ENCODE peak calls at places on chromosome 3, in five cellular contexts. V is activated CD8-positive, alpha-beta T cell treated with anti-CD3 and anti-CD28 coated beads for 36 hours; P is AG09309; E is AG04450; H is sigmoid colon. S is an unnamed sample.

GRCh38 chr3:115469649-115470048 is 153.7 kb upstream of the GAP43 start:
- DNase-seq in V (no peak), P (no peak), E (no peak), H (no peak), S (no peak)

GRCh38 chr3:197001106-197001971 is 28.3 kb downstream of the MELTF start:
- DNase-seq in V (no peak), P (no peak), E (no peak), H (peak), S (no peak)

GRCh38 chr3:18425641-18426403 is 683 bp upstream of the SATB1 start:
- DNase-seq in V (peak), P (no peak), E (no peak), H (peak), S (peak)

GRCh38 chr3:188631291-188632010 is 477.5 kb downstream of the LPP start:
- DNase-seq in V (no peak), P (peak), E (peak), H (no peak), S (no peak)

GRCh38 chr3:27165348-27165747 is 203.8 kb downstream of the NEK10 start:
- DNase-seq in V (no peak), P (peak), E (peak), H (no peak), S (no peak)

GRCh38 chr3:108404409-108404808 is 106.0 kb downstream of the MYH15 start:
- DNase-seq in V (no peak), P (no peak), E (no peak), H (no peak), S (no peak)

GRCh38 chr3:145094355-145094941 is 1066.5 kb downstream of the PLOD2 start:
- DNase-seq in V (no peak), P (peak), E (peak), H (no peak), S (no peak)

GRCh38 chr3:16842710-16843270 is 42.0 kb upstream of the PLCL2 start:
- DNase-seq in V (peak), P (no peak), E (no peak), H (no peak), S (no peak)

GRCh38 chr3:143480306-143480852 is 360.8 kb downstream of the CHST2 start:
- DNase-seq in V (no peak), P (peak), E (no peak), H (no peak), S (no peak)

GRCh38 chr3:51671090-51672082 is at the start of gene TEX264:
- DNase-seq in V (peak), P (peak), E (no peak), H (peak), S (peak)

GRCh38 chr3:185470323-185470722 is 28.5 kb downstream of the TMEM41A start:
- DNase-seq in V (no peak), P (no peak), E (no peak), H (no peak), S (no peak)

GRCh38 chr3:33030802-33031201 is 66.1 kb downstream of the GLB1 start:
- DNase-seq in V (peak), P (no peak), E (no peak), H (no peak), S (no peak)

GRCh38 chr3:149095487-149095886 is 9.2 kb upstream of the HLTF start:
- DNase-seq in V (no peak), P (no peak), E (no peak), H (no peak), S (no peak)

GRCh38 chr3:14601692-14602005 is 49.9 kb upstream of the CCDC174 start:
- DNase-seq in V (no peak), P (no peak), E (no peak), H (no peak), S (no peak)

GRCh38 chr3:14600075-14600474 is 51.5 kb upstream of the CCDC174 start:
- DNase-seq in V (no peak), P (no peak), E (no peak), H (no peak), S (no peak)

GRCh38 chr3:14602804-14603644 is 48.5 kb upstream of the CCDC174 start:
- DNase-seq in V (no peak), P (no peak), E (no peak), H (no peak), S (peak)

GRCh38 chr3:14600856-14601610 is 50.5 kb upstream of the CCDC174 start:
- DNase-seq in V (no peak), P (no peak), E (no peak), H (no peak), S (no peak)

DNA sequence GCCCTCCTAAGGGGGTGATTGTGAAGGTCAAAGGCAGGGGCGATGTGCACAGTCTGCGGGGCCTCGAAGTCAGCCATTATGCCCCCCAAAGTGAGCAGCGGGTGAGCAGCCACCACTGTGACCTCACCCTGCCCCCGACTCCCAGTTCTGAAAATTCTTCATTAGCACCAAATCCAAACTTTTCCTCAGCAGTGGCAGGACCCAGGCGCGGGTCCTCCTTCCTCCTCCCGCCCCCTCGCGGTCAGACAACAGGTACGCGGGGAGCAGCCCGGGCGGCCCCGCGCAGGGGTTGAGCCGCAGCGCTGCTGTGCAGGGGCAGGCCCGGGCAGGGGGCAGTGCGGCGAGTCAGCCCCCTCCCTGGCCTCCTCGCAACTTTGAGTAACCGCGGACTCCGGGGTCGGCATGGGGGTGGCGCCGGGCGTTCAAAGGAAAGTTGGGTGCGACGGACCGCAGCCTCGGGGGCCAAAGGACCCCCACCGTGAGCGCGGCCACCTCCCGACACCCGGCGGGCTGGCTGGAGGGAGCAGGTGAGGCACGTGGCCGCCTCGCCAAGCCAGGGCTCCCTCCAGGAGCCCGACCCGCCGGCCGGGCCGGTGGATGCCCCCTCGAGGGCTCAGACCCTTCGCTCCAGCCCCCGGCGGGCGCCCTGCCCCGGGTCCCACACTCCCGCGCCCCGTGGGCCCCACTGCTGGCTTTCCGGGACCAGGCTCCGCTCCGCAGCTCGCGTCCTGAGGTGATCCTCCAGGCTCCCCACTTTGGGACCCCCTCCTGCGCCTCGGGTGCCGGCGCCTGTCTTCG is 49.4 kb upstream of the CCDC174 start:
- DNase-seq in V (no peak), P (no peak), E (no peak), H (no peak), S (peak)
- TF ChIP-seq CTCF in V (peak), P (no peak), E (peak), H (no peak), S (peak)

DNA sequence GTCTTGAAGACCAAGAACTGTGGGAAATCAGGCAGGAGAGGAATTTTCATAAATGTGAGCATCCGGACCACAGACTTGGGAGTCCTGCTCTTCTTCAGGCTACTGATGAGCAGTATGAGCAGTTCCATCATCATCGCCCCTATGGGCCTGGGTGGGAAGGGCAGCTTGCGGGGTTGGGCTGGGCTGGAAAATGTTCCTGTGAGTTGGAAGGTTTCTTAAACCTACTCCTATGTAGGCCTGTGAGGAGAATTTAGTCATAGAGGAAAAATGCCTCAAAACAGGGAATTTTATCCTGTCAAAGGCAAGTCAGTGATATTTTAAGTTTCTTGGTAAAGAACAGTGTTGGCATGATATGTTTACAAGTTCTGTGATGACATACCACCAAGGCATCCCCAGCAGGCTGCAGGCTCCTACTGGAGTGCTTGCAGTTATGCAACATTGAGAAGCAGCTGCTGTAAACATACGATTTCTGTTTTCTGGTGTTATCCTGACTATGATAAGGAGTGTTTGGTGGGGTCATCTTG is 10.3 kb downstream of the MASP1 start:
- DNase-seq in V (no peak), P (peak), E (peak), H (no peak), S (no peak)
- TF ChIP-seq CTCF in V (no peak), P (peak), E (peak), H (no peak), S (no peak)

GRCh38 chr3:52880474-52880873 is 16.9 kb downstream of the STIMATE start:
- DNase-seq in V (no peak), P (no peak), E (no peak), H (no peak), S (no peak)

GRCh38 chr3:52877085-52877484 is 20.3 kb downstream of the STIMATE start:
- DNase-seq in V (no peak), P (no peak), E (no peak), H (no peak), S (no peak)

GRCh38 chr3:52880047-52880446 is 17.3 kb downstream of the STIMATE start:
- DNase-seq in V (no peak), P (no peak), E (no peak), H (no peak), S (no peak)

GRCh38 chr3:52879581-52879980 is 17.8 kb downstream of the STIMATE start:
- DNase-seq in V (no peak), P (no peak), E (no peak), H (no peak), S (no peak)

DNA sequence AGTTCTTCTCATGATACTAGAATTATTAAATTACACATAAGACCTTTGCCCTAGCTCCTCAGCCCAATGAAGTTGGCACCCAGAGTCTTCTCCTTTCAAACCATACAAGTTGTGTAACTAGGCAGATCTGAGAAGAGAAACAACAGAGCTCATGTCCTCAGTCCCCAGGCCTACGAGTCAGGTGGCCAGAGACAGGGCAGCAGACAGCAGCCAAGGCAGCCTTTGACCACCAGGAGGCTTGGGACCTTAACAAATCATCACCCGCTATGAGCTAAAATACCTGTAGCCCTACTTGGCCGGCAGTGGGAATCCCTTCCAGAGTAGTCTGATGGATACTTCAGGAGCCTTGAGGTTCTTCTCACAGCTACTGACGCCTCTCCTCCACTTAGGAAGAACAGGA is 18.3 kb downstream of the STIMATE start:
- DNase-seq in V (no peak), P (no peak), E (no peak), H (no peak), S (no peak)
- TF ChIP-seq CTCF in V (no peak), P (no peak), E (no peak), H (no peak), S (peak)

GRCh38 chr3:46932455-46933225 is 43.9 kb downstream of the CCDC12 start:
- DNase-seq in V (no peak), P (no peak), E (no peak), H (peak), S (no peak)
- TF ChIP-seq CTCF in V (no peak), P (no peak), E (no peak), H (no peak), S (no peak)

DNA sequence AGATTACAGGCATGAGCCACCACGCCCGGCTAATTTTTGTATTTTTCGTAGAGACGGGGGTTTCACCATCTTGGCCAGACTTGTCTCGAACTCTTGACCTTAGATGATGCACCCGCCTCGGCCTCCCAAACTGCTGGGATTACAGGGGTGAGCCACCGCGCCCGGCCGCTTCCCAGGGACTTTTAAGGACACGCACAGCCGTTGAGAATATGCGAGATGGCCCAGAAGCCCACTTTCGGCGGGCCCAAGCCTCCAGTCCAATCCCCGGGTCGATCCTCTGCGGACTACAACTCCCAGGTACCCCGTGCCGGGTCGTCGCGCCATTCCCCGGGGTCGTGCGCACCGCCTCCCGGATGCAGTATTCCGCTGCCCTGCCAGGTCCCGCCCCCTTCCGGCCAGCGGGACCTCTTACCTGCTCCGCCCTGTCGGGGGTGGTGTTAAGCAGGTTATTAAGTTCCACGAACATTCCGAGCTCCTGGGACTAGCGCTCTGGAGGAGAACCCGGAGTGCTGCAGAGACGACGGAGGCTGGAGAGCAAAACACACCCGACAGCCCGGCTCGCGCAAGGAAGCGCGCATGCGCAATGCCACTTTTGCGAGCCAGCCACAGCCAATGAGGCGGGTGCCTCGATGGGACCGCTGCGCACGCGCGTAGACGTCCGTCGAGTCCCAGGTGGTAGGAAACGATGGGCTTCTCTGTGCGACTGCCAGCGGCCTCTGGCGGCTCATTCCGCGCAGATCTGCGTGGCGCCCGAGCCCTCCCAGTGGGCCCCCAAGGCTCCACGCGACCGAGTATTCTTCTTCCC is at the start of gene ELP6:
- DNase-seq in V (peak), P (peak), E (peak), H (peak), S (peak)
- TF ChIP-seq CTCF in V (peak), P (peak), E (peak), H (peak), S (peak)

S was measured in endothelial cell.